ENCODE peak calls at places on chromosome 21, in eight cellular contexts. D is Caco-2, V is GM12864, S is A549, Z is HL-60, K is astrocyte of the spinal cord, G is heart left ventricle, X is AG09309. E is an unnamed sample.

GRCh38 chr21:29208044-29208665 is 77.7 kb downstream of the MAP3K7CL start:
- DNase-seq in D (no peak), G (no peak), X (no peak), K (no peak), Z (no peak), S (no peak), V (no peak), E (no peak)

GRCh38 chr21:46347791-46348381 is 23.9 kb downstream of the PCNT start:
- DNase-seq in D (no peak), K (peak), Z (no peak), X (no peak), S (no peak), V (no peak), G (peak), E (peak)

GRCh38 chr21:28283652-28284490 is 708.8 kb downstream of the LTN1 start:
- DNase-seq in D (peak), K (peak), Z (no peak), X (peak), V (no peak), S (no peak), G (no peak), E (peak)

GRCh38 chr21:44931137-44931500 is 8.7 kb upstream of the SLX9 start:
- DNase-seq in Z (peak), K (no peak), S (no peak), V (no peak), X (no peak), G (no peak), D (no peak), E (no peak)

GRCh38 chr21:44706026-44706705 is 5.2 kb downstream of the TSPEAR start:
- DNase-seq in X (no peak), D (no peak), S (no peak), Z (no peak), K (no peak), V (no peak), G (no peak), E (no peak)

GRCh38 chr21:31671146-31671716 is 11.7 kb downstream of the SOD1 start:
- DNase-seq in V (no peak), X (no peak), K (no peak), G (no peak), S (no peak), D (no peak), Z (no peak), E (no peak)

GRCh38 chr21:45289655-45290515 is 2.2 kb upstream of the POFUT2 start:
- DNase-seq in Z (no peak), G (no peak), X (no peak), D (no peak), K (no peak), S (peak), V (no peak), E (no peak)

GRCh38 chr21:25564349-25564948 is 42.8 kb downstream of the MRPL39 start:
- DNase-seq in X (no peak), D (no peak), S (no peak), K (no peak), G (no peak), V (no peak), Z (no peak), E (no peak)

GRCh38 chr21:27954806-27955205 is 987.9 kb upstream of the ADAMTS5 start:
- DNase-seq in K (peak), V (no peak), X (peak), S (no peak), G (no peak), D (no peak), Z (peak), E (no peak)

GRCh38 chr21:44618504-44618903 is 6.6 kb downstream of the KRTAP10-8 start:
- DNase-seq in K (no peak), V (no peak), G (peak), X (no peak), S (peak), Z (peak), D (no peak), E (no peak)

GRCh38 chr21:38769253-38769780 is 36.4 kb upstream of the ETS2 start:
- DNase-seq in Z (no peak), G (no peak), D (no peak), S (peak), K (peak), V (no peak), X (no peak), E (peak)

GRCh38 chr21:38787461-38788274 is 18.1 kb upstream of the ETS2 start:
- DNase-seq in S (peak), X (no peak), K (peak), V (no peak), G (no peak), Z (no peak), D (peak), E (peak)

GRCh38 chr21:44951186-44951915 is 11.5 kb downstream of the SLX9 start:
- DNase-seq in Z (no peak), X (no peak), K (no peak), G (peak), V (no peak), D (no peak), S (no peak), E (no peak)

DNA sequence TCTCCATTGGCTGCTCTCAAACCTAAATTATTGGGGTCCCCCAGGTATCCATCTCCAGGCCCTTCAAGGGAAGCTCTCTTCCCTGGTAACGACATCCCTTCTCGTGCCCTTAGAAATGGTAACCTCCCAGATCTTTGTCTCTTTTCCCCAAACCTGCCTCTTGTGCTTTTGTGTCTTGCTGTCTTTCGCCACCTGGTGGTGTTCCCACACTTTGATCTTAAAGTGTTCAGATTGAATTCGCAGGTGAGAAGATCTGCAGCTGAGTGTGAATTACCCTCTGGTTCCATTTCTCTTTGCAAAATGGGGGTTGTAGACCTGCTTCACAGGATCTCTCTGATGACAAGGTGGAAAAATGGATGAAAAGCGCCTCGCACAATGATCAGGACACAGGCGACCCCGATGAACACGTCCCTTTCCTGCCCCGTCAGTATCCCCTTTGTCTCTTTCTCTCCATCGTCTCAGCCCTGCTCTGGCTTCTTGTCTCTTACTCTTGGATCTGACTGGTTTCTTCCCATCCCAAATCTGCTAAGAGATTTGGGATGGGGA is 53.1 kb downstream of the DOP1B start:
- DNase-seq in K (peak), D (peak), G (no peak), Z (peak), X (peak), S (peak), V (peak), E (peak)
- H3K4me3 ChIP-seq in K (no peak), D (no peak), G (no peak), Z (no peak), X (no peak), S (no peak), V (no peak), E (no peak)

GRCh38 chr21:34129971-34130597 is 56.7 kb downstream of the MRPS6 start:
- DNase-seq in S (no peak), V (no peak), D (no peak), X (no peak), G (no peak), Z (no peak), K (no peak), E (no peak)
- H3K4me3 ChIP-seq in S (no peak), V (no peak), D (no peak), X (no peak), G (no peak), Z (no peak), K (no peak), E (no peak)

GRCh38 chr21:21968810-21969588 is 970.8 kb downstream of the NCAM2 start:
- DNase-seq in V (no peak), D (no peak), Z (no peak), X (no peak), G (no peak), K (peak), S (no peak), E (no peak)
- H3K4me3 ChIP-seq in V (no peak), D (no peak), Z (no peak), X (no peak), G (no peak), K (no peak), S (no peak), E (no peak)

DNA sequence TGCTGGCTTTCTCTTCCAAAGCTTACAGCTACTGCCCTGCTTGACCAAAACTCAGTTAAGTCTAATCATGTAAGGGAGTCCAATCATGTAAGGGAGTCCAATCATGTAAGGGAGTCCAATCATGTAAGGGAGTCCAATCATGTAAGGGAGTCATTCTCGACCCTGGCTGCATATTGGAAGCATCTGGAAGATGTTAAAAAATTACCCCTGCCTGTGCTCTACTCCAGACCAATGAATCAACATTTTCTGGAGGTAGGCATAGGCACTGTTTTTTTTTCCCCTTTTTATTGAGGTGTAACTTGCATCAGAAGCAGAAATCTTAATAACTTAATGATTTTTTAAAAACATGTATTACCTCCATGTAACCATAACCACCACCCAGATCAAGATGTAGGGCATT is 9.4 kb downstream of the PIGP start:
- DNase-seq in K (no peak), Z (no peak), S (no peak), D (no peak), V (no peak), G (no peak), X (no peak), E (no peak)
- H3K4me3 ChIP-seq in K (no peak), Z (no peak), S (no peak), D (no peak), V (no peak), G (no peak), X (no peak), E (no peak)

GRCh38 chr21:34528131-34528561 is 16.1 kb upstream of the KCNE1 start:
- DNase-seq in S (no peak), X (no peak), G (no peak), V (no peak), D (no peak), K (peak), Z (no peak), E (no peak)
- H3K4me3 ChIP-seq in S (no peak), X (no peak), G (no peak), V (no peak), D (no peak), K (no peak), Z (no peak), E (no peak)

GRCh38 chr21:42407476-42407875 is 3.8 kb downstream of the UBASH3A start:
- DNase-seq in K (no peak), Z (no peak), X (no peak), G (no peak), S (no peak), D (no peak), V (no peak), E (no peak)

GRCh38 chr21:42404534-42404933 is 832 bp downstream of the UBASH3A start:
- DNase-seq in S (no peak), V (no peak), G (no peak), Z (no peak), K (no peak), X (no peak), D (no peak), E (no peak)

GRCh38 chr21:42406846-42407245 is 3.1 kb downstream of the UBASH3A start:
- DNase-seq in K (no peak), V (no peak), Z (no peak), G (no peak), S (no peak), X (no peak), D (no peak), E (no peak)

GRCh38 chr21:42405064-42406059 is 1.7 kb downstream of the UBASH3A start:
- DNase-seq in X (no peak), Z (no peak), G (no peak), S (no peak), V (no peak), D (no peak), K (no peak), E (no peak)

GRCh38 chr21:42406201-42406601 is 2.5 kb downstream of the UBASH3A start:
- DNase-seq in K (no peak), V (no peak), G (no peak), S (no peak), X (no peak), Z (no peak), D (no peak), E (no peak)
- H3K4me3 ChIP-seq in K (no peak), V (no peak), G (no peak), S (no peak), X (no peak), Z (no peak), D (no peak), E (no peak)

DNA sequence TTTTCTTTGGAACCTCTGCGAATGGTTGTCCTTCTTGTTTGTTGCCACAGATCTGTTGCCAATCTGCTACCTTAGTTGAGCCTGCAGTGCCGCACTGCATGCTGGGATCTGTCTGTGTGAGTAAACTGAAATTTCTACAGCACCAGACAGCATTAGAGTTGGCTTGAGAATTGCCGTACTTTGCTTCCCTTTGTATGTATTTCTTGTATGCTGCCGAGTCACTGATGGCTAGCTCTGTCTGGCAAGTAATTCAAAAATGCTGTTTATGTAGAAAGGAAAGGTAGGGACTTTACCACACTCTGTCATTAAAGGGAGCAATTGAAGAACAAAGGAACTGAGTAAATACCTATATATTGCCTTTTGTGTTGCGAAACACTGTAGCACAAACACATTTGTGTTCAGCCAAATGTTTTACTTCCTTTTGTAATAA is 857.4 kb downstream of the USP25 start:
- DNase-seq in V (no peak), G (peak), X (peak), S (peak), K (peak), Z (no peak), D (peak), E (peak)
- H3K4me3 ChIP-seq in V (no peak), G (peak), X (no peak), S (peak), K (no peak), Z (no peak), D (no peak), E (peak)

E was measured in MG63.